ENCODE peak calls at places on chromosome 1, in ten cellular contexts. H is fibroblast of lung; X is activated CD4-positive, alpha-beta T cell treated with anti-CD3 and anti-CD28 coated beads, Interleukin-2, amount 10 ng/mL, durations not matched to agents 7 days and 5 days; J is EH; N is putamen; U is HS-5; Q is epithelial cell of esophagus; Y is activated CD4-positive, CD25-positive, alpha-beta regulatory T cell; T is NAMALWA; P is nephron progenitor cell. M is an unnamed sample.

GRCh38 chr1:15148975-15149374 is 4.6 kb upstream of the TMEM51 start:
- DNase-seq in P (no peak), Q (no peak), X (no peak), U (no peak), Y (no peak), T (no peak), J (no peak), H (no peak), N (no peak), M (no peak)

GRCh38 chr1:165053273-165053835 is 303.2 kb downstream of the LMX1A start:
- DNase-seq in N (no peak), T (no peak), U (no peak), P (no peak), Q (peak), Y (no peak), H (peak), J (no peak), X (no peak), M (no peak)

GRCh38 chr1:181685216-181685615 is 201.9 kb downstream of the CACNA1E start:
- DNase-seq in P (no peak), T (no peak), X (no peak), Y (no peak), J (no peak), Q (no peak), U (no peak), N (no peak), H (no peak), M (peak)

GRCh38 chr1:200409203-200409760 is 554 bp downstream of the ZNF281 start:
- DNase-seq in X (peak), N (no peak), P (peak), U (no peak), T (peak), J (peak), Y (peak), Q (no peak), H (peak), M (peak)

GRCh38 chr1:33140153-33141149 is 41.4 kb downstream of the TRIM62 start:
- DNase-seq in J (peak), U (no peak), P (no peak), Y (no peak), Q (peak), T (no peak), X (no peak), N (no peak), H (peak), M (peak)

GRCh38 chr1:116256875-116257823 is 115.9 kb upstream of the ATP1A1 start:
- DNase-seq in Y (no peak), U (no peak), X (peak), H (no peak), N (no peak), J (no peak), Q (no peak), P (no peak), T (no peak), M (no peak)

GRCh38 chr1:151639466-151639865 is 27.6 kb downstream of the SNX27 start:
- DNase-seq in P (no peak), J (peak), U (no peak), N (no peak), X (no peak), Y (no peak), H (peak), T (no peak), Q (peak), M (peak)

GRCh38 chr1:117609471-117609911 is 3.6 kb downstream of the TENT5C start:
- DNase-seq in X (no peak), H (no peak), T (no peak), Q (no peak), P (no peak), Y (no peak), N (no peak), U (no peak), J (no peak), M (no peak)

GRCh38 chr1:38581396-38581795 is 278.2 kb downstream of the RRAGC start:
- DNase-seq in U (no peak), Y (no peak), H (no peak), P (no peak), J (no peak), T (no peak), Q (no peak), X (no peak), N (no peak), M (no peak)

GRCh38 chr1:24683713-24684162 is 40.6 kb downstream of the SRRM1 start:
- DNase-seq in P (no peak), Q (peak), J (peak), N (no peak), U (peak), H (peak), T (no peak), Y (no peak), X (no peak), M (peak)

GRCh38 chr1:92365378-92366044 is 66.7 kb downstream of the RPAP2 start:
- DNase-seq in Y (no peak), X (peak), T (no peak), Q (no peak), N (no peak), P (no peak), H (no peak), J (no peak), U (no peak), M (no peak)

GRCh38 chr1:197912739-197913494 is 4.3 kb upstream of the LHX9 start:
- DNase-seq in X (no peak), J (no peak), N (no peak), P (no peak), H (no peak), U (no peak), Q (no peak), Y (no peak), T (no peak), M (no peak)

GRCh38 chr1:186511761-186512637 is 51.1 kb upstream of the PDC start:
- DNase-seq in X (peak), N (no peak), H (no peak), Q (peak), U (no peak), Y (no peak), J (no peak), P (no peak), T (no peak), M (peak)

GRCh38 chr1:111516008-111516535 is 12.6 kb upstream of the ADORA3 start:
- DNase-seq in U (no peak), Q (peak), P (no peak), H (peak), T (peak), N (peak), Y (no peak), J (peak), X (peak), M (peak)

GRCh38 chr1:54335396-54336056 is 70.7 kb downstream of the SSBP3 start:
- DNase-seq in U (peak), P (no peak), Y (no peak), T (no peak), Q (peak), H (peak), N (no peak), J (peak), X (no peak), M (peak)

GRCh38 chr1:23282967-23283366 is 61.1 kb downstream of the HNRNPR start:
- DNase-seq in U (peak), Y (no peak), X (no peak), P (no peak), H (peak), N (no peak), T (no peak), J (peak), Q (peak), M (peak)

GRCh38 chr1:33985656-33986055 is 121.8 kb downstream of the HMGB4 start:
- DNase-seq in U (peak), P (no peak), T (no peak), H (peak), X (no peak), Y (no peak), N (no peak), J (peak), Q (no peak), M (peak)

GRCh38 chr1:38730511-38731397 is 128.8 kb downstream of the RRAGC start:
- DNase-seq in P (no peak), X (no peak), Q (peak), N (no peak), H (peak), U (no peak), Y (no peak), T (no peak), J (peak), M (peak)

GRCh38 chr1:20426923-20427322 is 59.1 kb downstream of the CAMK2N1 start:
- DNase-seq in Q (peak), T (no peak), N (no peak), H (peak), U (peak), Y (no peak), J (peak), P (no peak), X (no peak), M (peak)

GRCh38 chr1:77548285-77548684 is 134.2 kb downstream of the ZZZ3 start:
- DNase-seq in Q (no peak), N (no peak), X (no peak), J (no peak), T (no peak), P (no peak), U (no peak), H (no peak), Y (no peak), M (no peak)

GRCh38 chr1:40818264-40818961 is 34.8 kb downstream of the KCNQ4 start:
- DNase-seq in N (no peak), Y (peak), J (peak), H (peak), P (peak), U (no peak), T (no peak), Q (peak), X (peak), M (no peak)

GRCh38 chr1:12287869-12288268 is 58.0 kb downstream of the VPS13D start:
- DNase-seq in H (no peak), J (no peak), N (no peak), P (no peak), Y (no peak), U (no peak), T (no peak), X (no peak), Q (no peak), M (no peak)

GRCh38 chr1:44489481-44489880 is 84.4 kb downstream of the RNF220 start:
- DNase-seq in N (no peak), T (no peak), J (peak), X (no peak), Y (no peak), P (no peak), H (peak), Q (no peak), U (peak), M (peak)

GRCh38 chr1:151775894-151776664 is 12.8 kb upstream of the MRPL9 start:
- DNase-seq in H (no peak), Q (no peak), X (no peak), T (no peak), N (no peak), P (no peak), Y (no peak), U (no peak), J (no peak), M (no peak)

GRCh38 chr1:51469518-51469917 is 49.5 kb downstream of the EPS15 start:
- DNase-seq in T (no peak), J (no peak), X (no peak), N (no peak), Y (no peak), H (no peak), P (no peak), Q (no peak), U (no peak), M (no peak)

GRCh38 chr1:27318596-27318995 is 3.4 kb upstream of the TMEM222 start:
- DNase-seq in Q (no peak), J (peak), P (no peak), U (no peak), Y (no peak), T (no peak), H (peak), X (no peak), N (no peak), M (no peak)

GRCh38 chr1:119061700-119062099 is 73.6 kb upstream of the TBX15 start:
- DNase-seq in H (no peak), T (no peak), N (no peak), Q (no peak), U (no peak), X (no peak), Y (no peak), P (no peak), J (no peak), M (no peak)

GRCh38 chr1:228974296-228974695 is 239.0 kb downstream of the RHOU start:
- DNase-seq in H (no peak), P (no peak), N (no peak), Q (no peak), Y (no peak), J (no peak), U (no peak), X (no peak), T (no peak), M (no peak)

GRCh38 chr1:63668298-63668697 is 75.1 kb downstream of the PGM1 start:
- DNase-seq in U (no peak), Y (no peak), N (no peak), X (no peak), Q (peak), H (peak), P (no peak), T (no peak), J (no peak), M (peak)

GRCh38 chr1:111221276-111221632 is 6.3 kb upstream of the CHI3L2 start:
- DNase-seq in Y (no peak), P (no peak), H (no peak), X (no peak), U (no peak), Q (no peak), J (no peak), N (no peak), T (no peak), M (no peak)

GRCh38 chr1:161068306-161069200 is 1.1 kb downstream of the ARHGAP30 start:
- DNase-seq in Q (peak), X (peak), T (peak), Y (peak), J (peak), N (peak), H (no peak), P (no peak), U (no peak), M (no peak)

GRCh38 chr1:40939320-40940059 is 40.0 kb upstream of the CTPS1 start:
- DNase-seq in Q (no peak), U (no peak), Y (no peak), H (peak), N (no peak), P (no peak), J (peak), T (no peak), X (no peak), M (peak)